ENCODE peak calls at places on chromosomes 2 and 18, in nine cellular contexts. B is HCT116, E is transverse colon, D is GM23338, F is H1, U is stomach, Y is endothelial cell of umbilical vein, X is breast epithelium, I is suprapubic skin. H is an unnamed sample.
A peak's percentile ranks its signal among the peaks of the same experiment; 100 is the strongest.

GRCh38 chr2:120450196-120450820 is 104.4 kb downstream of the INHBB start:
- DNase-seq in B (no peak), E (no peak), D (no peak), F (no peak), U (no peak), Y (no peak), X (no peak), I (no peak), H (peak; percentile 49)

GRCh38 chr2:25043241-25043867 is 1.5 kb downstream of the EFR3B start:
- DNase-seq in B (no peak), E (no peak), D (peak; percentile 55), F (no peak), U (no peak), Y (peak; percentile 37), X (no peak), I (no peak), H (peak; percentile 46)

GRCh38 chr2:38394041-38394440 is 17.0 kb upstream of the ATL2 start:
- DNase-seq in B (no peak), E (no peak), D (no peak), F (no peak), U (no peak), Y (no peak), X (no peak), I (no peak), H (no peak)

GRCh38 chr2:75233965-75234364 is 34.6 kb upstream of the TACR1 start:
- DNase-seq in B (no peak), E (no peak), D (no peak), F (no peak), U (no peak), Y (no peak), X (no peak), I (no peak), H (no peak)

GRCh38 chr2:6776125-6776524 is 89.6 kb downstream of the CMPK2 start:
- DNase-seq in B (no peak), E (no peak), D (no peak), F (no peak), U (no peak), Y (no peak), X (no peak), I (no peak), H (no peak)

GRCh38 chr2:154243685-154244084 is 372.0 kb downstream of the GALNT13 start:
- DNase-seq in B (no peak), E (no peak), D (no peak), F (no peak), U (no peak), Y (no peak), X (no peak), I (no peak), H (no peak)

GRCh38 chr2:75729861-75730260 is 19.1 kb upstream of the GCFC2 start:
- DNase-seq in B (no peak), E (no peak), D (peak; percentile 28), F (no peak), U (no peak), Y (peak; percentile 29), X (no peak), I (no peak), H (no peak)

GRCh38 chr18:29147944-29148343 is 971.0 kb upstream of the CDH2 start:
- DNase-seq in B (no peak), E (no peak), D (peak; percentile 68), F (no peak), U (no peak), Y (peak; percentile 45), X (no peak), I (no peak), H (no peak)

GRCh38 chr2:75007061-75007460 is 48.6 kb downstream of the POLE4 start:
- DNase-seq in B (no peak), E (no peak), D (no peak), F (no peak), U (no peak), Y (no peak), X (no peak), I (no peak), H (no peak)

GRCh38 chr2:208820289-208820688 is 413.7 kb downstream of the PTH2R start:
- DNase-seq in B (peak; percentile 4), E (no peak), D (peak; percentile 70), F (no peak), U (no peak), Y (no peak), X (no peak), I (no peak), H (no peak)

GRCh38 chr2:165969227-165969626 is 15.7 kb upstream of the TTC21B start:
- DNase-seq in B (no peak), E (no peak), D (no peak), F (no peak), U (no peak), Y (peak; percentile 39), X (no peak), I (no peak), H (no peak)

GRCh38 chr2:14677039-14677438 is 44.5 kb downstream of the LRATD1 start:
- DNase-seq in B (no peak), E (no peak), D (peak; percentile 38), F (no peak), U (no peak), Y (no peak), X (no peak), I (no peak), H (no peak)

GRCh38 chr2:28274911-28275685 is 117.6 kb upstream of the FOSL2 start:
- DNase-seq in B (peak; percentile 79), E (peak; percentile 82), D (no peak), F (peak; percentile 17), U (peak; percentile 60), Y (peak; percentile 97), X (no peak), I (no peak), H (no peak)

GRCh38 chr2:111634995-111635538 is 248.9 kb downstream of the ANAPC1 start:
- DNase-seq in B (no peak), E (no peak), D (no peak), F (no peak), U (no peak), Y (no peak), X (no peak), I (no peak), H (no peak)

GRCh38 chr2:29192526-29192925 is 77.3 kb downstream of the CLIP4 start:
- DNase-seq in B (no peak), E (no peak), D (no peak), F (no peak), U (no peak), Y (no peak), X (no peak), I (no peak), H (no peak)

GRCh38 chr2:148875387-148876051 is 492 bp downstream of the KIF5C start:
- DNase-seq in B (no peak), E (no peak), D (peak; percentile 44), F (no peak), U (no peak), Y (no peak), X (no peak), I (no peak), H (no peak)

DNA sequence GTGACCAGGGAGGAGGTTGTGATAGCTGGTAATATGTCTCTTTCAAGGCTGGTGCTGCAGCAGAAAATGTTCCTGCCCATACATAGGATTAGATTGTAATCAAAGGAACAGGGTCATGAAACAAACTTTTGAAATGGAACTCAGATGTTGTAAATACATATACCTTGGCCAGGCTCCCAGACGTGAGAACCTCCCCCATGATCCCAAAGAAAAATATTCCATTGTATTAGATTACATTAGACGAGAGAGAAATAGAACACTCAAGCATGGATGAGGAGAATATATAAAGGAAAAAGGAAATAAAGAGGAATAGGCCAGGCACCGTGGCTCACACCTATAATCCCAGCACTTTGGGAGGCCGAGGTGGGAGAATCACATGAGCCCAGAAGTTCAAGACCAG is 52.6 kb downstream of the RPL37A start:
- DNase-seq in B (no peak), E (peak; percentile 51), D (no peak), F (no peak), U (peak; percentile 77), Y (peak; percentile 85), X (no peak), I (no peak), H (no peak)
- TF ChIP-seq POLR2AphosphoS5 in B (no peak), E (no peak), D (no peak), F (no peak), U (no peak), Y (no peak), X (no peak), I (no peak), H (peak; percentile 24)

GRCh38 chr2:127411609-127412370 is 6.4 kb upstream of the PROC start:
- DNase-seq in B (no peak), E (no peak), D (no peak), F (no peak), U (no peak), Y (peak; percentile 44), X (no peak), I (no peak), H (no peak)
- H3K27ac ChIP-seq in B (no peak overlapping the region), E (peak overlapping the region; percentile 37), D (no peak overlapping the region), F (no peak overlapping the region), U (peak overlapping the region; percentile 69), Y (peak overlapping the region; percentile 70), X (peak overlapping the region; percentile 1), I (peak overlapping the region; percentile 21), H (no peak overlapping the region)

DNA sequence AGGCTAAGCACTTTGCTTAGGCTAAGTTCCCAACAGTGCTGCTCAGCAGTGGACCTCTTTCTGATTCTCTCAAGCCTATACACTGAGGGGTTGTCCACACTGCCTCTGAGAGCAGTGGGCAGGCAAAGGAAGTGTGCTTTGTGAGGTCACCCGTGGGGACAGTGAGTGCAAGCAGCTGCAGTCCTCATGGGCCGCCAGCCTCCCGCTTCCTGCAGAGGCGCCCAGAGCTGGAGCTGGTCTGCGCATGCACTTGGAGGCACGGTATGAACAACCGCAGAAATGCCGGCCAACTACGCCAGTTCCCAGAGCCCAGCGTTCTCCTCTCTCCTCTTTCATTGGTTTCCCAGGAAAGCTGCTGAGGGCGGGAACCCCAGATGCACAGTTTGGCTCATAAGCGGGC is 149.5 kb upstream of the DLX2 start:
- DNase-seq in B (no peak), E (no peak), D (no peak), F (no peak), U (no peak), Y (peak; percentile 30), X (no peak), I (no peak), H (no peak)
- H3K4me1 ChIP-seq in B (peaks cover 99% of the 10 kb centered on the region), E (no peaks in the 10 kb centered on the region), D (peaks cover 22% of the 10 kb centered on the region), F (peaks cover 12% of the 10 kb centered on the region), U (no peaks in the 10 kb centered on the region), Y (peaks cover 66% of the 10 kb centered on the region), X (no peaks in the 10 kb centered on the region), I (peaks cover 18% of the 10 kb centered on the region), H (no peaks in the 10 kb centered on the region)

GRCh38 chr2:187547353-187547979 is 6.8 kb downstream of the TFPI start:
- DNase-seq in B (peak; percentile 92), E (peak; percentile 32), D (no peak), F (no peak), U (no peak), Y (peak; percentile 91), X (no peak), I (no peak), H (peak; percentile 85)
- TF ChIP-seq POLR2AphosphoS5 in B (peak; percentile 73), E (peak; percentile 61), D (no peak), F (no peak), U (no peak), Y (peak; percentile 91), X (no peak), I (peak; percentile 23), H (peak; percentile 45)

GRCh38 chr18:7927119-7927518 is 360.0 kb downstream of the PTPRM start:
- DNase-seq in B (no peak), E (no peak), D (no peak), F (no peak), U (no peak), Y (no peak), X (no peak), I (no peak), H (no peak)
- H3K27ac ChIP-seq in B (no peak overlapping the region), E (no peak overlapping the region), D (no peak overlapping the region), F (no peak overlapping the region), U (no peak overlapping the region), Y (no peak overlapping the region), X (no peak overlapping the region), I (no peak overlapping the region), H (no peak overlapping the region)

H was measured in sigmoid colon.